ENCODE peak calls at places on chromosomes 5 and 9, in seven cellular contexts. V is body of pancreas, U is A549, L is breast epithelium, K is tibial nerve, F is sigmoid colon, Z is pancreas. H is an unnamed sample.

GRCh38 chr5:83608122-83608521 is 112.5 kb downstream of the HAPLN1 start:
- DNase-seq in V (peak; percentile 25), U (peak; percentile 52), L (no peak), K (peak; percentile 12), F (no peak), Z (no peak), H (peak; percentile 50)

GRCh38 chr5:177086918-177087706 is 397 bp downstream of the FGFR4 start:
- DNase-seq in V (peak; percentile 93), U (peak; percentile 90), L (no peak), K (no peak), F (no peak), Z (peak; percentile 89), H (peak; percentile 84)

GRCh38 chr9:72352911-72353388 is 12.1 kb downstream of the ZFAND5 start:
- DNase-seq in V (no peak), U (peak; percentile 63), L (no peak), K (no peak), F (no peak), Z (no peak), H (no peak)

GRCh38 chr9:123246534-123246933 is 21.9 kb downstream of the STRBP start:
- DNase-seq in V (no peak), U (no peak), L (no peak), K (no peak), F (no peak), Z (no peak), H (no peak)

GRCh38 chr9:109100543-109101201 is 19.1 kb downstream of the TMEM245 start:
- DNase-seq in V (no peak), U (no peak), L (no peak), K (no peak), F (no peak), Z (no peak), H (no peak)

GRCh38 chr9:77177894-77178794 is 810 bp downstream of the VPS13A start:
- DNase-seq in V (peak; percentile 42), U (peak; percentile 32), L (no peak), K (no peak), F (peak; percentile 76), Z (peak; percentile 39), H (peak; percentile 67)

GRCh38 chr5:172769598-172770373 is 1.2 kb downstream of the DUSP1 start:
- DNase-seq in V (peak; percentile 38), U (peak; percentile 62), L (no peak), K (peak; percentile 40), F (peak; percentile 84), Z (peak; percentile 69), H (no peak)

GRCh38 chr5:180469866-180470265 is 24.3 kb upstream of the CNOT6 start:
- DNase-seq in V (no peak), U (no peak), L (no peak), K (no peak), F (no peak), Z (no peak), H (no peak)

GRCh38 chr9:33029106-33029788 is 4.2 kb downstream of the DNAJA1 start:
- DNase-seq in V (no peak), U (peak; percentile 34), L (no peak), K (no peak), F (no peak), Z (no peak), H (no peak)

GRCh38 chr9:36018755-36019720 is 17.7 kb upstream of the RECK start:
- DNase-seq in V (no peak), U (no peak), L (no peak), K (no peak), F (no peak), Z (no peak), H (no peak)

GRCh38 chr5:120160120-120160895 is 303.8 kb upstream of the PRR16 start:
- DNase-seq in V (no peak), U (peak; percentile 12), L (no peak), K (no peak), F (no peak), Z (no peak), H (no peak)

GRCh38 chr5:144421411-144421810 is 250.7 kb downstream of the KCTD16 start:
- DNase-seq in V (peak; percentile 22), U (no peak), L (no peak), K (no peak), F (no peak), Z (no peak), H (no peak)

DNA sequence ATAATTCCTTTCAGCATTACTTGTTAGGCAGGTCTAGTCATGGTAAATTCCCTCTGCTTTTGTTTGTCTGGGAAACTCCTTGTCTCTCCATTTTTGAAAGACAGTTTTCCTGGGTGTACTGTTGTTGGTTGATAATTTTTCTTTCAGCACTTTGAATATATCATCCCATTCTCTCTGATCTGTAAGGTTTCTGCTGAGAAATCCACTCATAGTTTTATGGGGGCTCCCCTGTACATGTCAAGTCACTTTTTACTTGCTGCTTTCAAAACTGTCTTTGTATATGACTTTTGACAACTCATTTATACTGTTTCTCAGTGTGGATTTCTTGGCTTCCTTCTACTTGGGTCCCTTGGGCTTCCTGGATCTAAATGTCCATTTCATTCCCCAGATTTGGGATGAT is 16.5 kb downstream of the MEIKIN start:
- DNase-seq in V (no peak), U (no peak), L (no peak), K (no peak), F (no peak), Z (no peak), H (no peak)
- H3K9me3 ChIP-seq in V (peaks cover 24% of the 10 kb centered on the region), U (peaks cover 14% of the 10 kb centered on the region), L (peaks cover 13% of the 10 kb centered on the region), K (peaks cover 7% of the 10 kb centered on the region), F (peaks cover 9% of the 10 kb centered on the region), Z (no peaks in the 10 kb centered on the region), H (peaks cover 4% of the 10 kb centered on the region)

GRCh38 chr5:60597570-60597969 is 102.4 kb downstream of the DEPDC1B start:
- DNase-seq in V (no peak), U (no peak), L (no peak), K (no peak), F (no peak), Z (no peak), H (peak; percentile 82)
- H3K9me3 ChIP-seq in V (no peaks in the 10 kb centered on the region), U (no peaks in the 10 kb centered on the region), L (no peaks in the 10 kb centered on the region), K (no peaks in the 10 kb centered on the region), F (no peaks in the 10 kb centered on the region), Z (no peaks in the 10 kb centered on the region), H (peaks cover 3% of the 10 kb centered on the region)

DNA sequence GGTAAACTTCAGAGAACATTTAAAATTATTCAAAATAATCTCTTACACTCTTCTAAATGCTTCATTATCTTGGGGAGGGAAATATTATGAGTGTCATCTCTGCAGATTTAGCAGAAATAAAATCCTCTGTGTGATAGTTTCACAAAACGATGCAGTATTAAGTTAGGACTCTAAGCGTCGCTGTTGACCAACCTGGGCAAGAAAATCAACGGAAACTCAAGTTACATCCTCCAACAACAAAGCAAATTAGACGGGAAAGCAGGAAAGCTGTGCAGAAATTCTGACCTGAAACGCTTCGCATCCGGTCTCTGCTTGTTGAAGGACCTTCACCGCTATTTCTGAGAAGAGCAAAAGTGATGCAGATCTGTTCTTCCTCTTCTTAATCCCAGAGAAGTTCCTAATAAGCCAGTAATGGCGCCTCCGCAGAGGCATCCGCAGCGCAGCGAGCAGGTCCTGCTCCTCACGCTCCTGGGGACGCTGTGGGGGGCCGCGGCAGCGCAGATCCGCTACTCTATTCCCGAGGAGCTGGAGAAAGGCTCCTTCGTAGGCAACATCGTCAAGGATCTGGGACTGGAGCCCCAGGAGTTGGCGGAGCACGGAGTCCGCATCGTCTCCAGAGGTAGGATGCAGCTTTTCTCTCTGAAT is at the start of gene PCDHGA6:
- DNase-seq in V (no peak), U (no peak), L (no peak), K (no peak), F (no peak), Z (no peak), H (no peak)
- H3K9me3 ChIP-seq in V (peaks cover 81% of the 10 kb centered on the region), U (peaks cover 55% of the 10 kb centered on the region), L (peaks cover 79% of the 10 kb centered on the region), K (peaks cover 95% of the 10 kb centered on the region), F (peaks cover 42% of the 10 kb centered on the region), Z (no peaks in the 10 kb centered on the region), H (peaks cover 26% of the 10 kb centered on the region)

GRCh38 chr5:127506616-127507015 is 10.8 kb upstream of the PRRC1 start:
- DNase-seq in V (no peak), U (no peak), L (no peak), K (no peak), F (no peak), Z (no peak), H (no peak)

GRCh38 chr5:127508644-127509373 is 8.6 kb upstream of the PRRC1 start:
- DNase-seq in V (peak; percentile 46), U (no peak), L (no peak), K (no peak), F (no peak), Z (no peak), H (no peak)

GRCh38 chr5:127505819-127506218 is 11.6 kb upstream of the PRRC1 start:
- DNase-seq in V (no peak), U (no peak), L (no peak), K (no peak), F (no peak), Z (no peak), H (no peak)
- H3K9me3 ChIP-seq in V (no peaks in the 10 kb centered on the region), U (no peaks in the 10 kb centered on the region), L (no peaks in the 10 kb centered on the region), K (no peaks in the 10 kb centered on the region), F (no peaks in the 10 kb centered on the region), Z (no peaks in the 10 kb centered on the region), H (no peaks in the 10 kb centered on the region)

GRCh38 chr9:96721731-96722429 is 56.0 kb downstream of the ZNF510 start:
- DNase-seq in V (no peak), U (no peak), L (no peak), K (no peak), F (no peak), Z (no peak), H (no peak)
- H3K9me3 ChIP-seq in V (no peaks in the 10 kb centered on the region), U (peaks cover 26% of the 10 kb centered on the region), L (peaks cover 7% of the 10 kb centered on the region), K (no peaks in the 10 kb centered on the region), F (no peaks in the 10 kb centered on the region), Z (no peaks in the 10 kb centered on the region), H (no peaks in the 10 kb centered on the region)

GRCh38 chr9:12094051-12094450 is 599.1 kb upstream of the TYRP1 start:
- DNase-seq in V (no peak), U (no peak), L (no peak), K (no peak), F (no peak), Z (no peak), H (no peak)

GRCh38 chr9:12091865-12092527 is 601.2 kb upstream of the TYRP1 start:
- DNase-seq in V (no peak), U (no peak), L (no peak), K (no peak), F (no peak), Z (no peak), H (no peak)
- H3K9me3 ChIP-seq in V (no peaks in the 10 kb centered on the region), U (peaks cover 16% of the 10 kb centered on the region), L (no peaks in the 10 kb centered on the region), K (no peaks in the 10 kb centered on the region), F (no peaks in the 10 kb centered on the region), Z (no peaks in the 10 kb centered on the region), H (no peaks in the 10 kb centered on the region)

GRCh38 chr9:92735907-92736600 is 28.6 kb downstream of the BICD2 start:
- DNase-seq in V (no peak), U (no peak), L (no peak), K (no peak), F (no peak), Z (no peak), H (no peak)
- H3K9me3 ChIP-seq in V (no peaks in the 10 kb centered on the region), U (no peaks in the 10 kb centered on the region), L (no peaks in the 10 kb centered on the region), K (no peaks in the 10 kb centered on the region), F (no peaks in the 10 kb centered on the region), Z (no peaks in the 10 kb centered on the region), H (no peaks in the 10 kb centered on the region)

H was measured in SJCRH30.